ENCODE peak calls at places on chromosomes 12 and 14, in ten cellular contexts. V is thyroid gland; I is cardiac muscle cell; P is lower lobe of right lung; C is Peyer's patch; R is adipocyte; S is neuronal stem cell; L is CD8-positive, alpha-beta memory T cell; X is psoas muscle; O is body of pancreas. K is an unnamed sample.
A peak's percentile ranks its signal among the peaks of the same experiment; 100 is the strongest.

GRCh38 chr12:56713345-56713744 is 11.8 kb downstream of the NACA start:
- DNase-seq in V (no peak), I (no peak), P (no peak), C (no peak), R (no peak), S (no peak), L (no peak), X (no peak), O (no peak), K (no peak)

GRCh38 chr12:120231316-120232011 is 30.6 kb upstream of the RPLP0 start:
- DNase-seq in V (no peak), I (peak; percentile 86), P (peak; percentile 68), C (peak; percentile 79), R (peak; percentile 80), S (no peak), L (peak; percentile 60), X (no peak), O (peak; percentile 87), K (no peak)

GRCh38 chr14:36662543-36663403 is 1.1 kb downstream of the PAX9 start:
- DNase-seq in V (peak; percentile 69), I (no peak), P (no peak), C (no peak), R (peak; percentile 59), S (no peak), L (no peak), X (peak; percentile 71), O (peak; percentile 21), K (no peak)

GRCh38 chr12:123089631-123090353 is 61.1 kb downstream of the PITPNM2 start:
- DNase-seq in V (no peak), I (peak; percentile 91), P (no peak), C (no peak), R (peak; percentile 77), S (no peak), L (no peak), X (no peak), O (no peak), K (no peak)

GRCh38 chr14:101017806-101018560 is 114.5 kb upstream of the RTL1 start:
- DNase-seq in V (no peak), I (no peak), P (no peak), C (peak; percentile 15), R (no peak), S (no peak), L (no peak), X (no peak), O (no peak), K (no peak)

GRCh38 chr12:75766263-75767160 is 255.1 kb upstream of the KRR1 start:
- DNase-seq in V (peak; percentile 61), I (peak; percentile 33), P (no peak), C (no peak), R (peak; percentile 53), S (no peak), L (no peak), X (no peak), O (no peak), K (no peak)

GRCh38 chr12:2959508-2960431 is 573 bp downstream of the TEAD4 start:
- DNase-seq in V (peak; percentile 68), I (peak; percentile 66), P (peak; percentile 61), C (no peak), R (peak; percentile 85), S (peak; percentile 48), L (no peak), X (peak; percentile 80), O (peak; percentile 62), K (peak; percentile 82)

GRCh38 chr12:3697311-3697870 is 55.5 kb downstream of the CRACR2A start:
- DNase-seq in V (no peak), I (no peak), P (no peak), C (no peak), R (peak; percentile 13), S (no peak), L (no peak), X (no peak), O (no peak), K (no peak)

GRCh38 chr14:103581954-103582703 is 19.4 kb downstream of the COA8 start:
- DNase-seq in V (no peak), I (no peak), P (no peak), C (no peak), R (no peak), S (no peak), L (no peak), X (no peak), O (no peak), K (no peak)

GRCh38 chr12:88111074-88111652 is 30.7 kb downstream of the CEP290 start:
- DNase-seq in V (no peak), I (peak; percentile 63), P (no peak), C (no peak), R (peak; percentile 65), S (peak; percentile 1), L (peak; percentile 0), X (no peak), O (no peak), K (no peak)

GRCh38 chr12:56362130-56363059 is at the start of gene APOF:
- DNase-seq in V (no peak), I (no peak), P (no peak), C (no peak), R (no peak), S (no peak), L (no peak), X (no peak), O (no peak), K (no peak)

GRCh38 chr14:87754512-87755223 is 238.3 kb downstream of the GALC start:
- DNase-seq in V (no peak), I (no peak), P (no peak), C (no peak), R (no peak), S (no peak), L (no peak), X (no peak), O (no peak), K (no peak)

GRCh38 chr12:96036765-96037455 is 1.5 kb upstream of the LTA4H start:
- DNase-seq in V (no peak), I (no peak), P (no peak), C (no peak), R (no peak), S (no peak), L (no peak), X (no peak), O (no peak), K (no peak)

DNA sequence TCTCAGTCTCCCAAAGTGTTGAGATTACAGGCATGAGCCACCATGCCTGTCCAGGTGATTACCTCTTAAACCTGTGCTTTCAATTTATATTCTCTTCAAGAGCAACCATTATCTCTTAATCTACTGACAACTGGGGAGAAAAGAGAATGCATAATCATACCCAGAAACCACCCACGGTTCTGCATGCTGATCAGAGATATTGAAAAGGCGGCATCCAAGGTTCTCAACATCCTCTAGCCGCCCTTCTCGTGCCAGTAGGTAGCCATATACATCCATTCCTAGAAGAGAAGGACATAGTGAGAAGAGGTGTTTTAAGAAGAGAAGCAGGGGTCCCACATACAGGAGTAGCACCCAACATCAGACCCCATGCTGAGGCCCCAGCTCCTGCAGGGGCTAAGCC is 20.8 kb downstream of the ANAPC7 start:
- DNase-seq in V (no peak), I (no peak), P (no peak), C (peak; percentile 15), R (no peak), S (no peak), L (no peak), X (no peak), O (no peak), K (no peak)
- H3K4me1 ChIP-seq in V (peaks cover 10% of the 10 kb centered on the region), I (peaks cover 5% of the 10 kb centered on the region), P (no peaks in the 10 kb centered on the region), C (no peaks in the 10 kb centered on the region), R (peaks cover 29% of the 10 kb centered on the region), S (no peaks in the 10 kb centered on the region), L (no peaks in the 10 kb centered on the region), X (peaks cover 15% of the 10 kb centered on the region), O (no peaks in the 10 kb centered on the region), K (no peaks in the 10 kb centered on the region)

GRCh38 chr12:48027183-48028002 is 23.1 kb upstream of the COL2A1 start:
- DNase-seq in V (no peak), I (no peak), P (no peak), C (peak; percentile 78), R (no peak), S (peak; percentile 84), L (no peak), X (no peak), O (no peak), K (no peak)
- H3K27me3 ChIP-seq in V (no peaks in the 10 kb centered on the region), I (peaks cover 2% of the 10 kb centered on the region), P (no peaks in the 10 kb centered on the region), C (no peaks in the 10 kb centered on the region), R (peaks cover 45% of the 10 kb centered on the region), S (no peaks in the 10 kb centered on the region), L (no peaks in the 10 kb centered on the region), X (no peaks in the 10 kb centered on the region), O (no peaks in the 10 kb centered on the region), K (no peaks in the 10 kb centered on the region)

GRCh38 chr12:34406996-34407300 is 384.7 kb downstream of the ALG10 start:
- DNase-seq in V (no peak), I (no peak), P (peak; percentile 5), C (peak; percentile 10), R (no peak), S (no peak), L (no peak), X (peak; percentile 10), O (peak; percentile 2), K (no peak)
- H3K9me3 ChIP-seq in V (no peaks in the 10 kb centered on the region), I (no peaks in the 10 kb centered on the region), P (peaks cover 61% of the 10 kb centered on the region), C (no peaks in the 10 kb centered on the region), R (peaks cover 54% of the 10 kb centered on the region), S (peaks cover 51% of the 10 kb centered on the region), L (peaks cover 13% of the 10 kb centered on the region), X (peaks cover 29% of the 10 kb centered on the region), O (no peaks in the 10 kb centered on the region), K (peaks cover 35% of the 10 kb centered on the region)

DNA sequence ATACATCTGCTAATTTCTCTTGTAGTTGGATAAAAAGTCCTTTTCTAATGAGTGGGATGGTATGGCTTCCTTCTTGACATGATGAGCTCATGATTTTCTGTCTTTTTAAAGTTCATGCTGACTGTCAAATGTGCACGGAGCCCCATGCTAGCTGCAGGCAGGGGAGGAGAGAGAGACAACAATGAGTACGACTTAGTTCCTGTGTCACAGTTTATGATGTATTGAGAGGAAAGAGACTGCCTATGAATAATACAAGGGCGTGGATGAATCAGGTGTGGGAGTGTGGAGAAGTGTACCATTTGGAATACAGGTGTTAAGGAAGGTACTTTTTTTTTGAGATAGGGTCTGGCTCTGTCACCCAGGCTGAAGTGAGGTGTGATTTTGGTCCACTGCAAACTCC is 10.7 kb upstream of the TBC1D30 start:
- DNase-seq in V (no peak), I (no peak), P (no peak), C (no peak), R (no peak), S (no peak), L (no peak), X (no peak), O (no peak), K (no peak)
- H3K4me1 ChIP-seq in V (no peaks in the 10 kb centered on the region), I (no peaks in the 10 kb centered on the region), P (no peaks in the 10 kb centered on the region), C (no peaks in the 10 kb centered on the region), R (peaks cover 20% of the 10 kb centered on the region), S (no peaks in the 10 kb centered on the region), L (no peaks in the 10 kb centered on the region), X (no peaks in the 10 kb centered on the region), O (peaks cover 55% of the 10 kb centered on the region), K (no peaks in the 10 kb centered on the region)

K was measured in upper lobe of right lung.